ENCODE peak calls at places on chromosomes 5 and 9, in nine cellular contexts. P is endodermal cell; M is fibroblast of the conjunctiva; W is ELF-1; Z is NK-92 treated with Interleukin-12 subunit alpha and Interleukin-12 subunit beta, amount 100 ng/mL, for 24 hours; D is activated CD4-positive, CD25-positive, alpha-beta regulatory T cell; X is stimulated activated CD8-positive, alpha-beta memory T cell treated with anti-CD3 and anti-CD28 coated beads, Interleukin-4, amount 100 ng/mL, for 48 hours; H is COLO829; N is NCI-H748 treated with DMSO at 0.1 percent for 48 hours. I is an unnamed sample.

GRCh38 chr9:91037511-91038482 is 236.2 kb downstream of the SYK start:
- DNase-seq in P (no peak), M (peak), W (peak), Z (no peak), D (no peak), X (no peak), H (peak), N (no peak), I (no peak)

GRCh38 chr5:79791843-79792242 is 102.2 kb downstream of the CMYA5 start:
- DNase-seq in P (no peak), M (no peak), W (no peak), Z (no peak), D (no peak), X (no peak), H (no peak), N (no peak), I (no peak)

GRCh38 chr5:72326298-72326649 is 6.1 kb downstream of the PTCD2 start:
- DNase-seq in P (no peak), M (no peak), W (no peak), Z (no peak), D (no peak), X (no peak), H (no peak), N (no peak), I (no peak)

GRCh38 chr9:93948456-93949072 is 6.6 kb downstream of the BARX1 start:
- DNase-seq in P (no peak), M (no peak), W (no peak), Z (no peak), D (no peak), X (no peak), H (no peak), N (no peak), I (no peak)

GRCh38 chr5:151148583-151148982 is 9.0 kb downstream of the ANXA6 start:
- DNase-seq in P (no peak), M (no peak), W (no peak), Z (no peak), D (no peak), X (no peak), H (no peak), N (no peak), I (no peak)

GRCh38 chr5:5951953-5952352 is 426.4 kb downstream of the MED10 start:
- DNase-seq in P (no peak), M (no peak), W (no peak), Z (no peak), D (no peak), X (no peak), H (no peak), N (no peak), I (no peak)

GRCh38 chr9:89919171-89919681 is 314.4 kb downstream of the GADD45G start:
- DNase-seq in P (peak), M (no peak), W (peak), Z (no peak), D (no peak), X (peak), H (no peak), N (no peak), I (peak)

GRCh38 chr9:129544766-129545165 is 76.1 kb downstream of the C9orf50 start:
- DNase-seq in P (no peak), M (no peak), W (no peak), Z (no peak), D (no peak), X (no peak), H (no peak), N (no peak), I (no peak)

GRCh38 chr9:112755675-112756074 is 5.1 kb downstream of the SNX30 start:
- DNase-seq in P (no peak), M (no peak), W (no peak), Z (no peak), D (no peak), X (no peak), H (no peak), N (no peak), I (no peak)

GRCh38 chr9:130794923-130795495 is 40.0 kb upstream of the ABL1 start:
- DNase-seq in P (no peak), M (no peak), W (no peak), Z (no peak), D (no peak), X (no peak), H (no peak), N (no peak), I (no peak)

GRCh38 chr5:96816991-96817390 is 9.2 kb upstream of the ERAP1 start:
- DNase-seq in P (no peak), M (no peak), W (no peak), Z (no peak), D (no peak), X (no peak), H (no peak), N (no peak), I (no peak)

GRCh38 chr5:140372971-140373487 is 13.0 kb downstream of the SLC4A9 start:
- DNase-seq in P (peak), M (peak), W (peak), Z (no peak), D (no peak), X (peak), H (peak), N (peak), I (peak)

I was measured in NCI-H526 treated with DMSO at 0.1 percent for 48 hours.